ENCODE peak calls at places on chromosomes 2 and 18, in six cellular contexts. Z is stomach, S is putamen, E is epithelial cell of prostate, N is substantia nigra, H is H54. R is an unnamed sample.

GRCh38 chr2:105118960-105119359 is 81.1 kb downstream of the MRPS9 start:
- DNase-seq in Z (no peak), S (no peak), N (no peak), H (no peak), E (no peak), R (no peak)

GRCh38 chr2:142291964-142292363 is 161.1 kb upstream of the LRP1B start:
- DNase-seq in N (no peak), S (no peak), Z (no peak), H (peak), E (peak), R (no peak)

GRCh38 chr2:206805922-206806607 is 40.7 kb downstream of the FASTKD2 start:
- DNase-seq in N (no peak), H (no peak), S (no peak), E (no peak), Z (no peak), R (no peak)

GRCh38 chr18:22432672-22433137 is 15.0 kb upstream of the CTAGE1 start:
- DNase-seq in Z (peak), E (peak), S (no peak), H (peak), N (no peak), R (no peak)

GRCh38 chr2:69692424-69692823 is 48.9 kb upstream of the AAK1 start:
- DNase-seq in N (no peak), H (no peak), Z (no peak), S (no peak), E (no peak), R (no peak)

GRCh38 chr2:134659724-134660123 is 59.1 kb downstream of the TMEM163 start:
- DNase-seq in S (no peak), H (no peak), E (no peak), N (no peak), Z (no peak), R (no peak)

GRCh38 chr2:186713664-186714063 is 19.8 kb downstream of the FAM171B start:
- DNase-seq in Z (no peak), S (no peak), H (no peak), N (no peak), E (no peak), R (peak)

GRCh38 chr2:32772623-32773221 is 144.9 kb downstream of the TTC27 start:
- DNase-seq in E (no peak), S (peak), Z (no peak), N (peak), H (peak), R (peak)

GRCh38 chr2:108139521-108139920 is 100.2 kb upstream of the SULT1C3 start:
- DNase-seq in N (no peak), S (no peak), Z (no peak), E (no peak), H (no peak), R (no peak)

GRCh38 chr18:44149706-44150105 is 531.0 kb upstream of the SETBP1 start:
- DNase-seq in S (peak), N (no peak), Z (no peak), H (no peak), E (peak), R (no peak)

GRCh38 chr2:33366473-33366872 is 110.0 kb upstream of the RASGRP3 start:
- DNase-seq in N (peak), Z (peak), H (no peak), E (no peak), S (peak), R (peak)

GRCh38 chr2:135688978-135689377 is 52.7 kb upstream of the UBXN4 start:
- DNase-seq in N (no peak), S (no peak), H (no peak), Z (no peak), E (no peak), R (no peak)

GRCh38 chr2:189580662-189581353 is at the start of gene SLC40A1:
- DNase-seq in E (no peak), N (peak), H (no peak), S (peak), Z (peak), R (peak)

GRCh38 chr2:150303281-150303680 is 184.2 kb downstream of the RND3 start:
- DNase-seq in Z (no peak), E (no peak), H (no peak), S (no peak), N (no peak), R (no peak)

R was measured in pons.